ENCODE peak calls at places on chromosomes 2 and 18, in four cellular contexts. P is GM12865, X is stomach, A is fibroblast of pulmonary artery. H is an unnamed sample.

GRCh38 chr2:121021685-121022084 is 263.3 kb downstream of the TFCP2L1 start:
- DNase-seq in P (no peak), X (no peak), A (no peak), H (no peak)

GRCh38 chr2:17672583-17673317 is 80.9 kb downstream of the SMC6 start:
- DNase-seq in P (peak; percentile 24), X (no peak), A (peak; percentile 48), H (peak; percentile 73)

GRCh38 chr2:147049888-147050446 is 794.9 kb upstream of the ACVR2A start:
- DNase-seq in P (no peak), X (no peak), A (no peak), H (no peak)

GRCh38 chr2:74515271-74516069 is 1.2 kb downstream of the TLX2 start:
- DNase-seq in P (no peak), X (no peak), A (no peak), H (no peak)

GRCh38 chr2:220000080-220000479 is 372.6 kb downstream of the SLC4A3 start:
- DNase-seq in P (no peak), X (no peak), A (peak; percentile 14), H (peak; percentile 30)

GRCh38 chr2:1369905-1370304 is 43.4 kb upstream of the TPO start:
- DNase-seq in P (no peak), X (no peak), A (no peak), H (no peak)

GRCh38 chr2:141029424-141030078 is 1101.3 kb downstream of the LRP1B start:
- DNase-seq in P (no peak), X (no peak), A (no peak), H (peak; percentile 24)

GRCh38 chr18:29154758-29155725 is 978.1 kb upstream of the CDH2 start:
- DNase-seq in P (no peak), X (no peak), A (peak; percentile 63), H (peak; percentile 76)

GRCh38 chr2:226611944-226612318 is 187.7 kb downstream of the IRS1 start:
- DNase-seq in P (no peak), X (no peak), A (peak; percentile 31), H (peak; percentile 36)

GRCh38 chr18:3269900-3270299 is 8.0 kb downstream of the MYL12B start:
- DNase-seq in P (no peak), X (no peak), A (no peak), H (no peak)
- H3K4me3 ChIP-seq in P (no peak overlapping the region), X (no peak overlapping the region), A (no peak overlapping the region), H (no peak overlapping the region)

DNA sequence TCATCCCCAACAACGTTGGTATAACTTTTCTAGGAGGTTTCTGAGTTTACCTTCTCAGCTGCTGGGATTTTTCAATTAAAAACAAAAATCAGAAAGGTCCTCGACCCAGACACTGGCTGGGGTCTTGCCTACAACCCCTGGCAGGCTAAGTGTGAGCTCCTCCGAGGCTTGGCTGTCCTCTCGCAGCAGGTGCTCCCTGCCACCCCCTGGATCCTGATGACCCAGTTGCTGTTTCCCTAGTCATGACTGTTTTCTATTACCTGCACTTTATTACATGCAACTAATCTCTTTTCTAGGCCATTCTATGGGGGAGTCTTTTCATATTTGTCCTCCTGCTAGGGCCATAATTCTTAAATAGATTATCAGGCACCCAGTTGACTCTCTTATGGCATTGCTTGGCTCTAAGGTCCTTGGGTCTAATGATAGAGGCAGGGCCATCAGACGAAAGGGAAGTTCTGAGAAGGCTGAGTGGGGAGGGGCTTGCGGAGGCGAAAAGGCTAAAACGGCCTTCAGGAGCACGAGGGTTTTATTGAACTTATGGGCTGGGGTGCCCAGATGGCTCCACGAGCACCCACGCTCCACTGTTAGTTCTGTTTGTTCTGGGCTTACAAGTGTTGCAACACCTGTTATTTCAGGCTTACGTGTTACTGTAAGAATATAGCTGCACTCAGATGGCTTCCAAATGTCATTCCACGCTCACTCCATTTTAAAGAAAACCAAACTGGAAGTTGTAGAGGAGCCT is 166.0 kb downstream of the NCK2 start:
- DNase-seq in P (no peak), X (no peak), A (no peak), H (no peak)
- H3K4me3 ChIP-seq in P (no peak overlapping the region), X (no peak overlapping the region), A (no peak overlapping the region), H (no peak overlapping the region)

GRCh38 chr2:115691409-115691808 is 1249.0 kb downstream of the DPP10 start:
- DNase-seq in P (no peak), X (no peak), A (no peak), H (no peak)

DNA sequence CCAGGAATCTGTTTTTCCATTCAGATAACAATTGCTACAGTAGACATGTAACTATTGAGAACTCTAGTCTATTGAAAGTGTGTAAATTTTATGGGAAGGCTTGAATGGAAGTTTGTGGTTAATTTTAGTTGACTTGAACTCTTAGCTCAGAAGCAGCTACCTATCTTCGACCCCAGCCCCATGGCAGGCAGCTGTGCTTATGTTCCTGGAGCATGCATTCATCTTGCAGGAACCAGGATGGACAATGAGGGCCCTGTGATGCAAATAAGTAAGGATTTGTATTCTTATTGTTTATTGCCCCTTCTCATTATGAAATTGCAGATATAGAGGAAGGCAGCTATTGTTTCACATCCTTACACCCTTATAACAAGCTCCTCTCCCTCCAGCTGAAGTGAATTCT is 1252.2 kb downstream of the DPP10 start:
- DNase-seq in P (no peak), X (no peak), A (no peak), H (no peak)
- H3K4me3 ChIP-seq in P (no peak overlapping the region), X (no peak overlapping the region), A (no peak overlapping the region), H (no peak overlapping the region)

DNA sequence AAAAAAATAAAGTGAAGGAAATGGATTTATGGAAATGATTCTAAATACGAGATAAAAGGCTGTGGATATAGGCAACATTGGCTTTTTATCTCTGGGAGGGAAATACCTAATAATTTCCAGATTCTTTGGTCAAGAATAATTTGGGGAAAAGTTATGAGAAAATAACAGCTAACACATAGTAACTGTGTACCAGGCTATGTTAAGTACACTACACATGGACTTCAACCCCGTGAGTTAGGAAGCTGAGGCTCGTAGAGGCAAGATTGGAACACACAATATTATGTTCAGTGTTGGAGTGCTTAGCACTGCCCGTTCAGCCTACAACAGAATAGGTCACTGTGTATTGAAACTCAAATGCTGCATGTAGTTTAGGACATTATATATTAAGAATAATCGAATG is 34.3 kb upstream of the GPD2 start:
- DNase-seq in P (no peak), X (no peak), A (no peak), H (no peak)
- H3K4me3 ChIP-seq in P (no peak overlapping the region), X (no peak overlapping the region), A (no peak overlapping the region), H (no peak overlapping the region)

H was measured in choroid plexus epithelial cell.